ENCODE peak calls at places on chromosomes 12 and 14, in seven cellular contexts. J, I, L, W, Q, G and M are unnamed samples.

GRCh38 chr14:55556929-55557623 is 22.9 kb upstream of the KTN1 start:
- DNase-seq in J (peak), I (peak), L (peak), W (no peak), Q (no peak), G (peak), M (peak)

GRCh38 chr14:100873083-100873482 is 30.4 kb downstream of the RTL1 start:
- DNase-seq in J (no peak), I (peak), L (no peak), W (no peak), Q (no peak), G (peak), M (no peak)

GRCh38 chr12:19220205-19220604 is 90.7 kb downstream of the PLEKHA5 start:
- DNase-seq in J (no peak), I (no peak), L (peak), W (no peak), Q (no peak), G (no peak), M (no peak)

GRCh38 chr14:36344211-36344610 is 23.8 kb upstream of the MBIP start:
- DNase-seq in J (no peak), I (no peak), L (no peak), W (no peak), Q (no peak), G (no peak), M (no peak)

GRCh38 chr14:101000711-101001110 is 97.2 kb upstream of the RTL1 start:
- DNase-seq in J (no peak), I (no peak), L (no peak), W (no peak), Q (no peak), G (no peak), M (no peak)

GRCh38 chr14:74578479-74578878 is 33.6 kb downstream of the LTBP2 start:
- DNase-seq in J (no peak), I (peak), L (no peak), W (no peak), Q (no peak), G (no peak), M (no peak)

GRCh38 chr12:116336542-116337065 is 59.1 kb upstream of the MED13L start:
- DNase-seq in J (no peak), I (no peak), L (peak), W (no peak), Q (no peak), G (no peak), M (no peak)

GRCh38 chr12:13165578-13166120 is 30.9 kb upstream of the EMP1 start:
- DNase-seq in J (peak), I (peak), L (peak), W (no peak), Q (no peak), G (peak), M (no peak)

GRCh38 chr14:38405851-38406630 is 150.1 kb upstream of the CLEC14A start:
- DNase-seq in J (no peak), I (no peak), L (peak), W (no peak), Q (no peak), G (no peak), M (no peak)

GRCh38 chr14:91886961-91887360 is 19.6 kb upstream of the TC2N start:
- DNase-seq in J (no peak), I (no peak), L (no peak), W (no peak), Q (no peak), G (no peak), M (no peak)

GRCh38 chr14:59398841-59399240 is 66.3 kb downstream of the GPR135 start:
- DNase-seq in J (no peak), I (no peak), L (no peak), W (no peak), Q (no peak), G (no peak), M (no peak)

GRCh38 chr14:73783107-73783727 is 68.4 kb upstream of the PTGR2 start:
- DNase-seq in J (no peak), I (peak), L (no peak), W (no peak), Q (no peak), G (no peak), M (no peak)

GRCh38 chr14:94441130-94441529 is 11.5 kb downstream of the SERPINA11 start:
- DNase-seq in J (no peak), I (no peak), L (no peak), W (no peak), Q (peak), G (no peak), M (no peak)

GRCh38 chr14:91056361-91056760 is 4.1 kb downstream of the RPS6KA5 start:
- DNase-seq in J (no peak), I (no peak), L (no peak), W (no peak), Q (no peak), G (no peak), M (no peak)

GRCh38 chr12:100348657-100349454 is 8.0 kb upstream of the SLC17A8 start:
- DNase-seq in J (no peak), I (no peak), L (peak), W (peak), Q (no peak), G (no peak), M (no peak)

GRCh38 chr14:32698831-32699230 is 239.8 kb upstream of the NPAS3 start:
- DNase-seq in J (no peak), I (no peak), L (no peak), W (no peak), Q (no peak), G (no peak), M (no peak)

GRCh38 chr12:99386907-99387306 is 260.6 kb upstream of the GARIN6 start:
- DNase-seq in J (no peak), I (no peak), L (peak), W (no peak), Q (no peak), G (no peak), M (no peak)

GRCh38 chr14:49446801-49447200 is 139.4 kb downstream of the RPS29 start:
- DNase-seq in J (no peak), I (no peak), L (no peak), W (no peak), Q (no peak), G (no peak), M (no peak)

GRCh38 chr12:128365831-128366231 is 98.9 kb downstream of the TMEM132C start:
- DNase-seq in J (no peak), I (peak), L (no peak), W (no peak), Q (no peak), G (no peak), M (peak)

GRCh38 chr12:91804533-91804932 is 341.1 kb downstream of the BTG1 start:
- DNase-seq in J (no peak), I (no peak), L (no peak), W (no peak), Q (no peak), G (no peak), M (no peak)

GRCh38 chr12:88624911-88625310 is 44.6 kb upstream of the KITLG start:
- DNase-seq in J (no peak), I (no peak), L (no peak), W (no peak), Q (no peak), G (no peak), M (no peak)

GRCh38 chr12:116662612-116663144 is 75.2 kb downstream of the SPRING1 start:
- DNase-seq in J (no peak), I (no peak), L (no peak), W (no peak), Q (no peak), G (no peak), M (no peak)

GRCh38 chr14:91143862-91144261 is 30.0 kb downstream of the DGLUCY start:
- DNase-seq in J (no peak), I (no peak), L (no peak), W (no peak), Q (no peak), G (no peak), M (peak)

GRCh38 chr12:11917501-11917900 is 153.2 kb upstream of the BCL2L14 start:
- DNase-seq in J (no peak), I (no peak), L (no peak), W (no peak), Q (no peak), G (no peak), M (no peak)

GRCh38 chr12:52618216-52618615 is at the start of gene KRT73:
- DNase-seq in J (no peak), I (no peak), L (no peak), W (no peak), Q (peak), G (no peak), M (no peak)

GRCh38 chr14:94400454-94400853 is 12.1 kb upstream of the SERPINA1 start:
- DNase-seq in J (no peak), I (no peak), L (no peak), W (no peak), Q (no peak), G (no peak), M (no peak)

GRCh38 chr14:95360828-95361227 is 41.1 kb upstream of the CLMN start:
- DNase-seq in J (no peak), I (no peak), L (no peak), W (no peak), Q (no peak), G (no peak), M (no peak)

GRCh38 chr12:109715310-109716091 is 1.9 kb downstream of the FAM222A start:
- DNase-seq in J (no peak), I (no peak), L (peak), W (no peak), Q (no peak), G (no peak), M (no peak)

GRCh38 chr12:109711596-109712461 is 1.8 kb upstream of the FAM222A start:
- DNase-seq in J (no peak), I (no peak), L (no peak), W (no peak), Q (no peak), G (no peak), M (no peak)

GRCh38 chr12:109714141-109714912 is 702 bp downstream of the FAM222A start:
- DNase-seq in J (peak), I (peak), L (peak), W (no peak), Q (no peak), G (peak), M (no peak)

GRCh38 chr12:109714913-109715244 is 1.3 kb downstream of the FAM222A start:
- DNase-seq in J (no peak), I (no peak), L (no peak), W (no peak), Q (no peak), G (no peak), M (no peak)

GRCh38 chr12:109713187-109713984 is at the start of gene FAM222A:
- DNase-seq in J (peak), I (peak), L (peak), W (peak), Q (peak), G (peak), M (peak)
- H3K27ac ChIP-seq in J (no peak), I (peak), L (peak), W (no peak), Q (peak), G (peak), M (no peak)

DNA sequence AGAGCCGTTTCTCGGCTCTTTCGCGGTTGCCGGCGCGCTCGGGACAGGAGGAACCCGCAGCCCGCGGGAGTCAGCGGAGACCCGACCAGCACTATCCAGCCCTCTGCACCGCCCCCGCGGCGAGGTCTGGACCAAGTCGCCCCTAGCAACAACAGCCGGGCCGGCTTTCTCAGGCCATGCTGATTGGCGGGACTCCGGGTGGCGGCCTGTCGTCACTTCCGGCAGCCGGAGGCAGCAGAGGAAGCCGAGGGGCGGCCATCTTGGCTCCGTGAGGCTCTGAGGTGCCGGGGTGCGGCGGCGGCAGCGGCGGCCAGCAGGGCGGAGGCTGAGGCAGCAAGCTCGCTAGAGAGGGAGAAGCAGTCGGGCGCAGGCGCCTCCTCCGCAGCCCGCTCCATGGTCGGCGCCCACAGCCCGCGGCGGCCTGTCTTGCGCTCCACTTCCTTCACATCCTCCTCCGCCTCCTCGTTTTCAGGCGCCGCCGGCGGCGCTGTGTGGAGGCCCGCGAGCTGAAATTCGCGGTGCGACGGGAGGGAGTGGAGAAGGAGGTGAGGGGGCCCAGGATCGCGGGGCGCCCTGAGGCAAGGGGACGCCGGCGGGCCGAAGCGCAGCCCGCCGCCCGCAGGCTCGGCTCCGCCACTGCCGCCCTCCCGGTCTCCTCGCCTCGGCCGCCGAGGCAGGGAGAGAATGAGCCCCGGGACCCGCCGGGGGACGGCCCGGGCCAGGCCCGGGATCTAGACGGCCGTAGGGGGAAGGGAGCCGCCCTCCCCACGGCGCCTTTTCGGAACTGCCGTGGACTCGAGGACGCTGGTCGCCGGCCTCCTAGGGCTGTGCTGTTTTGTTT is at the start of gene MARK3:
- DNase-seq in J (peak), I (peak), L (peak), W (no peak), Q (peak), G (peak), M (peak)
- TF ChIP-seq CTCF in J (peak), I (peak), L (peak), W (peak), Q (peak), G (no peak), M (no peak)

GRCh38 chr12:77940011-77940423 is 109.3 kb downstream of the NAV3 start:
- DNase-seq in J (no peak), I (no peak), L (peak), W (peak), Q (no peak), G (no peak), M (no peak)
- H3K4me3 ChIP-seq in J (no peak), I (no peak), L (peak), W (no peak), Q (no peak), G (no peak), M (no peak)

GRCh38 chr12:57609091-57609780 is 2.0 kb upstream of the ARHGEF25 start:
- DNase-seq in J (no peak), I (no peak), L (no peak), W (no peak), Q (no peak), G (no peak), M (peak)
- H3K27ac ChIP-seq in J (peak), I (peak), L (no peak), W (no peak), Q (peak), G (peak), M (peak)

GRCh38 chr14:80867091-80867490 is 74.4 kb downstream of the CEP128 start:
- DNase-seq in J (no peak), I (no peak), L (no peak), W (no peak), Q (no peak), G (no peak), M (no peak)

GRCh38 chr14:80867798-80868197 is 73.7 kb downstream of the CEP128 start:
- DNase-seq in J (no peak), I (no peak), L (no peak), W (no peak), Q (no peak), G (no peak), M (no peak)

GRCh38 chr14:80865565-80865964 is 76.0 kb downstream of the CEP128 start:
- DNase-seq in J (no peak), I (no peak), L (no peak), W (no peak), Q (no peak), G (no peak), M (no peak)

GRCh38 chr14:80862983-80863382 is 78.6 kb downstream of the CEP128 start:
- DNase-seq in J (no peak), I (no peak), L (no peak), W (no peak), Q (no peak), G (no peak), M (no peak)
- TF ChIP-seq CTCF in J (no peak), I (no peak), L (peak), W (peak), Q (peak), G (no peak), M (no peak)

GRCh38 chr14:34257505-34257904 is 204.5 kb downstream of the SPTSSA start:
- DNase-seq in J (no peak), I (no peak), L (no peak), W (no peak), Q (no peak), G (no peak), M (no peak)
- H3K4me3 ChIP-seq in J (no peak), I (no peak), L (no peak), W (no peak), Q (no peak), G (no peak), M (no peak)